ENCODE peak calls at places on chromosomes 7 and 10, in seven cellular contexts. H is AG04450, P is thoracic aorta, X is left ventricle myocardium inferior, N is right cardiac atrium, L is tibial artery, T is dorsolateral prefrontal cortex. I is an unnamed sample.

GRCh38 chr7:50092579-50093411 is at the start of gene ZPBP:
- DNase-seq in H (no peak), T (no peak), N (peak; percentile 57), L (no peak), P (no peak), X (peak; percentile 13), I (no peak)

GRCh38 chr7:55274156-55274555 is 91.0 kb upstream of the LANCL2 start:
- DNase-seq in N (no peak), H (no peak), T (no peak), P (no peak), X (no peak), L (no peak), I (no peak)

GRCh38 chr7:105532709-105533460 is 884 bp downstream of the RINT1 start:
- DNase-seq in T (no peak), L (no peak), N (no peak), H (no peak), P (no peak), X (no peak), I (no peak)

GRCh38 chr7:27235387-27236052 is 7.1 kb upstream of the EVX1 start:
- DNase-seq in P (no peak), T (peak; percentile 13), X (peak; percentile 43), N (peak; percentile 75), H (no peak), L (no peak), I (no peak)

GRCh38 chr10:33600381-33600780 is 265.9 kb upstream of the NRP1 start:
- DNase-seq in X (no peak), N (no peak), P (no peak), H (no peak), T (no peak), L (no peak), I (no peak)

GRCh38 chr10:28179490-28180099 is 123.3 kb downstream of the MPP7 start:
- DNase-seq in P (no peak), N (no peak), X (no peak), H (peak; percentile 41), L (no peak), T (no peak), I (no peak)

GRCh38 chr10:57692255-57692980 is 575.3 kb downstream of the IPMK start:
- DNase-seq in T (no peak), N (peak; percentile 32), X (no peak), P (no peak), H (no peak), L (no peak), I (no peak)

GRCh38 chr7:123864438-123864837 is 19.5 kb downstream of the HYAL4 start:
- DNase-seq in N (no peak), H (no peak), X (no peak), L (no peak), T (no peak), P (no peak), I (no peak)

GRCh38 chr10:87675396-87676376 is 16.0 kb downstream of the PAPSS2 start:
- DNase-seq in H (peak; percentile 59), X (no peak), L (no peak), N (no peak), T (no peak), P (no peak), I (no peak)

GRCh38 chr7:7321681-7322080 is 139.3 kb downstream of the C1GALT1 start:
- DNase-seq in P (no peak), T (no peak), H (no peak), N (no peak), X (no peak), L (no peak), I (no peak)

GRCh38 chr7:146486519-146486918 is 369.9 kb downstream of the CNTNAP2 start:
- DNase-seq in H (no peak), P (no peak), N (no peak), X (no peak), L (no peak), T (no peak), I (no peak)

GRCh38 chr10:89062861-89063260 is 72.3 kb downstream of the FAS start:
- DNase-seq in N (peak; percentile 90), H (no peak), P (no peak), X (peak; percentile 67), T (no peak), L (no peak), I (no peak)

GRCh38 chr7:94375713-94376112 is 19.0 kb upstream of the COL1A2 start:
- DNase-seq in T (no peak), N (no peak), X (no peak), L (no peak), P (no peak), H (peak; percentile 94), I (no peak)

GRCh38 chr7:50206521-50207250 is 97.8 kb upstream of the IKZF1 start:
- DNase-seq in L (no peak), T (no peak), P (no peak), X (no peak), H (no peak), N (no peak), I (peak; percentile 76)

GRCh38 chr7:99194301-99194700 is 13.6 kb downstream of the KPNA7 start:
- DNase-seq in X (no peak), H (no peak), N (no peak), L (no peak), T (no peak), P (no peak), I (no peak)

DNA sequence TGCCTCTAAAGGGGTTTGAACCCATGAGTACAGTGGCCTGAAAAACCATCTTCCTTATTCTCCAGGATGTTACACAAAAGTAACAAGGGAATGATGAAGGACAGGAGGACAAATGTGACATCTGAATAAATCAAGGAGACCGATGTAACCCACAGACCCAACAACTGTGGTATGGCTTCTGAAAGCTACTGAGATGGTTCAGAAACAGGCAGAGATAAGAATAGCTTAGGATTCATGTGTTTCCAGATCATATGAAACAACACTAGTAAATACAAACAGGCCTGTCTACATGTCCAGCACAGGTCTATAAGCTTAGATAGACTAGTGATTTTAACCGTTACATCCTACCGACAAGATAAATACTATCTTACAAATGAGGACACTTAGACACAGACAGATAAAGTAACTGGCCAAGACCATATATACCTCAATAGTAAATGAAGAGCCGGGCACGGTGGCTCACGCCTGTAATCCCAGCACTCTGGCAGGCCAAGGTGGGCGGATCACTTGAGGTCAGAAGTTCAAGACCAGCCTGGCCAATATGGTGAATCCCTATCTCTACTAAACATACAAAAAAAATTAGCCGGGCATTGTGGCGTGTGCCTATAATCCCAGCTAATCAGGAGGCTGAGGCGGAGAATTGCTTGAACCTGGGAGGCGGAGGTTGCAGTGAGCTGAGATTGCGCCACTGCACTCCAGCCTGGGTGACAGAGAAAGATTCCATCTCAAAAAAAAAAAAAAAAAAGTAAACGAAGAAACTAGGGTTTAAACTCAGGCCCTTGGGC is 88.7 kb downstream of the SORBS1 start:
- DNase-seq in X (no peak), L (no peak), H (no peak), N (no peak), P (no peak), T (no peak), I (no peak)
- H3K27ac ChIP-seq in X (peak overlapping the region; percentile 92), L (peak overlapping the region; percentile 87), H (no peak overlapping the region), N (peak overlapping the region; percentile 76), P (peak overlapping the region; percentile 97), T (peak overlapping the region; percentile 85), I (no peak overlapping the region)

GRCh38 chr10:93894516-93895378 is 969 bp downstream of the SLC35G1 start:
- DNase-seq in X (no peak), L (no peak), N (no peak), T (no peak), P (no peak), H (no peak), I (no peak)

GRCh38 chr10:93893646-93894515 is at the start of gene SLC35G1:
- DNase-seq in H (no peak), P (no peak), X (peak; percentile 62), T (no peak), L (peak; percentile 72), N (peak; percentile 89), I (no peak)

GRCh38 chr10:93903051-93903450 is 9.3 kb downstream of the SLC35G1 start:
- DNase-seq in L (no peak), T (no peak), H (no peak), P (no peak), X (no peak), N (no peak), I (no peak)

GRCh38 chr10:93899109-93899508 is 5.3 kb downstream of the SLC35G1 start:
- DNase-seq in L (no peak), H (no peak), P (no peak), T (no peak), X (no peak), N (no peak), I (no peak)

DNA sequence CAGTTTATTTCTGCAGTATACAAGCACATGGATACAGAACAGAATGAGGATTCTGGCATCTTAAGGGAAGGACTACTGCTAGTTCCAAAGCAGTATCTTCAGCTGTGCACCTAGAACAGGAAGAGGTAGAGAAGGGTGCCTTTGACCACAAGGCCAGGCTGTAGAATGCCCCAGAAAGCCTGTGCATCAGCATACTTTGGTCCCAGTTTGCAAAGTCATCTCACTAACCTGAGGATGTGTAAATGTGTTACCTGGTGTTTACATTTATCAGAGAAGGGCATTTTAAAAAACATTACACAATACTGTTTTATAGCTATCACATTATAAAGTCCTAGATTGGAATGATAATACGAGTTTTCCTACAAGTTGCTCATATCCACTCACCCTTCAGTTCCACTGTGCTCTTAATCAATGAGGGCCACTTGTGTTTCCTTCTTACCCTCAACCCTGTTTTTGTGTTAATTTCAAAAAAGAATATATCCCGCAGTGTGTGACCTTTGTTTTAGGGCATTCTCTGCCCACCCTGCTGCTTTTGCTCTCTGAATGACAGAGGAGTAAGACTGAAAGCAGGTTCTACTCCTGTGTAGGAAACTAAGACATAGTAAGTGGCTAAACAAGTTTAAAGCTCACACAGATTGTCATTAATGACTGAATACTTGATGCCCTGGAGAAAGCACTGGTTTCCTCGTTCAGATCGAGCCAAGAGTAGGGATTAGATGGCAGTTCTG is 3.5 kb downstream of the SLC35G1 start:
- DNase-seq in H (no peak), L (no peak), P (no peak), T (no peak), N (no peak), X (no peak), I (no peak)
- H3K27ac ChIP-seq in H (no peak overlapping the region), L (no peak overlapping the region), P (no peak overlapping the region), T (no peak overlapping the region), N (no peak overlapping the region), X (no peak overlapping the region), I (no peak overlapping the region)

DNA sequence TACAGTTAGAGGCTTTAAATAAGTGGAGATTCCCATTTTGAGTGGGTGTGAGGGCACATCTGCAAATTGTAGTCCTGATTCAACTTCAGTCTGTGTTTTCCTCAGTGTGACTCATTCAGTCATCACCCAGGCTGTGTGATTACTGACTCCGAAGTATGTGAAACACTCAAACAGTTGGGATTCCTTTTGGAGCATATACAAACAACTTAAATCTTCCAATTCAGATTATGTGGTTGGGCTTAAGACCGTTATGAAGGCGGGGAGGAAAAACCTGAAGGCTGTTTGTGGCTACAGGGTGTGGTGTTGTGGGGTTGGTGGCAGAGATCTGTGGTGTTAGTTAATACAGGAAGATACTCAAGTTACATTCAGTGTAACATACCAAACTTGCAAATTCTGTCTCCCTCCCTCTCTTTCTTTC is 259.7 kb upstream of the FERD3L start:
- DNase-seq in X (no peak), H (peak; percentile 94), L (no peak), T (no peak), N (peak; percentile 31), P (no peak), I (no peak)
- H3K27ac ChIP-seq in X (no peak overlapping the region), H (peak overlapping the region; percentile 47), L (no peak overlapping the region), T (no peak overlapping the region), N (no peak overlapping the region), P (no peak overlapping the region), I (no peak overlapping the region)

DNA sequence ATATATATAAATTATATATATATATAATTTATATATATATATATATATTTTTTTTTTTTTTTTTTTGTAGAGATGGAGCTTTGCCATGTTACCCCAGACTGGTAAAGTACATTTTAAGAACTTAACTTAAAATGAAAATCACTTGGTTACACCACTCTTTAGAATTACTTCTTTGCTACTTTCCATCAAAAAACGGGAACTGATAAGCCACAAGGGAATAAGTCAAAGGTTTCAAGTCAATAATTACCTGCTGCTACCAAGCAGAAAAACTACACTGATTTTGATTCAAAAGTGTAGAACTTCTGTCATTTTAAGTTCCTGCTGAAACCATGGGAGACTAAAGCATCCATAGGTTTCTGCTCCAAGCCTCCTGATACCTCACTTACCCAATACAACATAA is 12.2 kb downstream of the PPA1 start:
- DNase-seq in T (no peak), L (no peak), X (no peak), N (no peak), P (no peak), H (no peak), I (no peak)
- H3K27ac ChIP-seq in T (no peak overlapping the region), L (peak overlapping the region; percentile 50), X (peak overlapping the region; percentile 45), N (no peak overlapping the region), P (no peak overlapping the region), H (no peak overlapping the region), I (peak overlapping the region; percentile 69)